ENCODE peak calls at places on chromosome X, in seven cellular contexts. A, C, E, R, U, F and M are unnamed samples.

GRCh38 chrX:103398321-103398937 is 22.1 kb downstream of the BEX3 start:
- DNase-seq in A (peak; percentile 88), C (peak; percentile 37), E (no peak), R (no peak), U (no peak), F (no peak), M (no peak)

GRCh38 chrX:101291204-101291603 is at the start of gene TAF7L:
- DNase-seq in A (peak; percentile 1), C (no peak), E (no peak), R (no peak), U (no peak), F (no peak), M (no peak)

GRCh38 chrX:54479471-54480122 is 16.4 kb downstream of the FGD1 start:
- DNase-seq in A (no peak), C (no peak), E (no peak), R (no peak), U (no peak), F (no peak), M (peak; percentile 9)

GRCh38 chrX:20063716-20064351 is 52.9 kb downstream of the MAP7D2 start:
- DNase-seq in A (no peak), C (no peak), E (no peak), R (no peak), U (no peak), F (no peak), M (no peak)

GRCh38 chrX:3733043-3733430 is 19.6 kb upstream of the PRKX start:
- DNase-seq in A (no peak), C (no peak), E (no peak), R (no peak), U (no peak), F (no peak), M (no peak)

GRCh38 chrX:15988661-15989603 is 134.3 kb upstream of the AP1S2 start:
- DNase-seq in A (peak; percentile 64), C (peak; percentile 25), E (no peak), R (no peak), U (no peak), F (no peak), M (no peak)

GRCh38 chrX:131262738-131263679 is 26.1 kb downstream of the IGSF1 start:
- DNase-seq in A (peak; percentile 0), C (no peak), E (no peak), R (no peak), U (no peak), F (no peak), M (peak; percentile 64)

GRCh38 chrX:149962859-149963757 is 24.8 kb upstream of the EOLA2 start:
- DNase-seq in A (peak; percentile 70), C (peak; percentile 8), E (peak; percentile 60), R (peak; percentile 50), U (no peak), F (no peak), M (peak; percentile 38)

GRCh38 chrX:44218465-44218864 is 125.0 kb downstream of the EFHC2 start:
- DNase-seq in A (no peak), C (no peak), E (no peak), R (no peak), U (no peak), F (no peak), M (no peak)

GRCh38 chrX:149013081-149013480 is 492.0 kb downstream of the IDS start:
- DNase-seq in A (no peak), C (no peak), E (no peak), R (no peak), U (no peak), F (no peak), M (no peak)

DNA sequence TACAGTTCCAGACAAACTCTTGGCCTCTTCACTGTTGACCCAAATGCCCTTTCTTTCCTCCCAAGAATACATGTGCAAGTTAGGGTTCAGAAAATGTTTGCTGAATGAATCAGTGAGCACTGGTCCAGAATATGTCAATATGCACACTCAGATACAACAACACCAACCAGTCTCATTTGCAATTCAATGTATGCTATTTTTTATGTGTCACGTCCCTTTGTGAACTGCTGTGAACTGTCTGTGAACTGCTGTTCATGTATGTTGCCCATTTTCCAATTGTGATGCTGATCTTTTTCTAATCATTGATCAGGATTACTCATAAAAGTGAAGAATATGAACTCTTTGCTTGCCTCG is 17.8 kb downstream of the GAB3 start:
- DNase-seq in A (peak; percentile 65), C (no peak), E (no peak), R (no peak), U (no peak), F (no peak), M (no peak)
- H3K4me3 ChIP-seq in A (no peak overlapping the region), C (no peak overlapping the region), E (no peak overlapping the region), R (no peak overlapping the region), U (no peak overlapping the region), F (no peak overlapping the region), M (no peak overlapping the region)

GRCh38 chrX:8749697-8750096 is 17.8 kb upstream of the ANOS1 start:
- DNase-seq in A (no peak), C (no peak), E (no peak), R (no peak), U (no peak), F (no peak), M (no peak)

GRCh38 chrX:8755813-8756212 is 23.9 kb upstream of the ANOS1 start:
- DNase-seq in A (no peak), C (no peak), E (no peak), R (no peak), U (no peak), F (no peak), M (no peak)

GRCh38 chrX:8760021-8760420 is 28.1 kb upstream of the ANOS1 start:
- DNase-seq in A (no peak), C (no peak), E (no peak), R (no peak), U (no peak), F (no peak), M (no peak)

GRCh38 chrX:8755116-8755515 is 23.2 kb upstream of the ANOS1 start:
- DNase-seq in A (no peak), C (no peak), E (no peak), R (no peak), U (no peak), F (no peak), M (no peak)
- TF ChIP-seq CTCF in A (no peak), C (no peak), E (no peak), R (peak; percentile 29), U (no peak), F (no peak), M (no peak)

DNA sequence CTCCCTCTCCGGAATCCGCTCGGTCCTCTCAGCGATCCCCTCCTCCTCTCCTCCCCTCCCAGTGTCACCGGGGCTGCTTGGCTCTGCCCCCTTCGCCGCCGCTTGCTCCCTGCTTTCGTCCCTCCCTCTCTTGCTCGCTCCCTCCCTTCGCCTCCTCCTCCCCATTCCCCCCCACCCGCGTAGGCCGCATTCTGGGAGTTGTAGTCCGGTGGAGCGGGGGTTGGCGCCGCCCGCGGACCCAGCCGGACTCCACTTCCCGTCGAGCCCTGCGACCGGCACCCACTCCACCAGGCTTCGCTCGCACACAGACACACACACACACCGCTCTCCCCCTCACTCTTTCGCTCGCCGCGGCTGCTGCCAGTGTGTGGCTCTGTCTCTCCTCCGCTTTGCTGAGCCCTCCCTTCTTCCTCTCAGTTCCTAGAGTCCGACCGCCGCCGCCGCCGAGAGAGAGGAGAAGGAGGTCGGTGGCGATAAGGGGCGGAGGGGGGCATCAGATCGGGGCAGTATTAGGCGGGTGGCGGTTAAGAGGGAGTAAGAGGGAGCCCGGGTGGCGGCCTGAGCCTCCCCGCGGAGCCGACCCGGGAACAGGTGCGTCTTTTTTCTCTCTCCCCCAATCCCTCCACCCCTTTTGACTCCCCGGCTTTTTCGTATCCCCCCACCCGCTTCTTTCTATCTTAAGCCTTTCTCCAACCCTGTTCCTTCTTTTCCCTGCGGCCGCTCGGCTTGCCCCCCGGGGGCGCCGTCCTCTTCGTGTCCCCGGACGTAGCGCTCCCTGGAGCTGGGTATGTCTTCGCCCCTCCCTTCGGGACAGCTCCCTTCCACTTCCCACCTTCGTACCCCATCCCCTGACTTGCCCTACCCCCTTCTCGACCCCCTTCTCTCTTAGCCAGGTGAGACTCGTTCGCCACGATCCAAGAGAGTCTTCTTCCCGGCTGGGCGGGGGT is at the start of gene BCORL1:
- DNase-seq in A (peak; percentile 93), C (peak; percentile 77), E (peak; percentile 91), R (peak; percentile 94), U (peak; percentile 94), F (peak; percentile 90), M (peak; percentile 88)
- H3K4me3 ChIP-seq in A (peak within 1 kb of the TSS; percentile 72), C (no peak within 1 kb of the TSS), E (peak within 1 kb of the TSS; percentile 40), R (no peak within 1 kb of the TSS), U (no peak within 1 kb of the TSS), F (peak within 1 kb of the TSS; percentile 59), M (peak within 1 kb of the TSS; percentile 42)

GRCh38 chrX:31093639-31093975 is 21.8 kb upstream of the FTHL17 start:
- DNase-seq in A (no peak), C (no peak), E (no peak), R (no peak), U (no peak), F (no peak), M (no peak)

GRCh38 chrX:31098081-31098480 is 26.2 kb upstream of the FTHL17 start:
- DNase-seq in A (no peak), C (no peak), E (no peak), R (no peak), U (no peak), F (no peak), M (no peak)

GRCh38 chrX:31092970-31093638 is 21.3 kb upstream of the FTHL17 start:
- DNase-seq in A (no peak), C (no peak), E (no peak), R (no peak), U (no peak), F (no peak), M (no peak)

GRCh38 chrX:31091819-31092218 is 20.0 kb upstream of the FTHL17 start:
- DNase-seq in A (no peak), C (no peak), E (no peak), R (no peak), U (no peak), F (no peak), M (no peak)

GRCh38 chrX:31092476-31092875 is 20.6 kb upstream of the FTHL17 start:
- DNase-seq in A (no peak), C (no peak), E (no peak), R (no peak), U (no peak), F (no peak), M (no peak)
- TF ChIP-seq CTCF in A (no peak), C (no peak), E (no peak), R (no peak), U (no peak), F (no peak), M (no peak)

DNA sequence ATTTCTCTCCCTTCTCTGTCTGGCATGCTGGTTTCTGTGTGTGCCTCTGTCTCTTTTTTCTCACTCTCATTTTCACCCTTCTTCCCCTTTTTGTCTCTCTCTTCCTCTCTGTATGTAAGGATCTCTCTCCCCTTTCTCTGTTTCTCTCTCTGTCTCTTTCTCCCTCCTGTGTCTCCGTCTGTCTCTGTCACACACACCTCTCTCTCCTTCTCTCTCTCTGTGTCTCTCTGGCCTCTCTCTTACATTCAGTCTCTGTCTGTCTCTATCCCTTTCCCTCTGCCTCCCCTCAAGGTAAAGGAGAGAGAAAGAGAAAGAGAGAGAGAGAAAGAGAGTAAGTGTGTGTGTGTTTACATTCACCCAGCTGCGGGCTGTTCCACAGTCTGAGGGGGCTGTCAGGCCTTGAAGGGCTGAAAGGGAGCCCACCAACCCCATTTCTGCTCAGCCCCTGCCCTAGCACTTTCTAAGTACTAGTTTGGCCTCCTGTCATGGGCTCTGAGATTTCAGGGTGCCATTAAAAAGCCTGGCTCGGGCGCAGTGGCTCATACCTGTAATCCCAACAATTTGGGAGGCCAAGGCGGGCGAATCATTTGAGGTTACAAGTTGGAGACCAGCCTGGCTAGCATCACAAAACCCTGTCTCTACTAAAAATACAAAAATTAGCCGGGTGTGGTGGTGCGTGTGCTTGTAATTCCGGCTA is 9.6 kb upstream of the TSPYL2 start:
- DNase-seq in A (no peak), C (no peak), E (peak; percentile 42), R (no peak), U (no peak), F (no peak), M (no peak)
- H3K4me3 ChIP-seq in A (no peak overlapping the region), C (no peak overlapping the region), E (peak overlapping the region; percentile 28), R (peak overlapping the region; percentile 52), U (no peak overlapping the region), F (no peak overlapping the region), M (no peak overlapping the region)